ENCODE peak calls at places on chromosomes 11 and 22, in ten cellular contexts. One of them, this sample, is unnamed.

GRCh38 chr11:77301510-77301909 is at the start of gene GDPD4:
- DNase-seq in AG09309: no peak
- DNase-seq in Caco-2: no peak
- DNase-seq in anterior cingulate cortex: no peak
- DNase-seq in stimulated activated naive CD8-positive, alpha-beta T cell treated with anti-CD3 and anti-CD28 coated beads, Interleukin-15, Interleukin-2, amounts not matched to agents 100 U/mL and 50 U/mL, for 24 hours: no peak
- DNase-seq in naive thymus-derived CD4-positive, alpha-beta T cell: no peak
- DNase-seq in NCI-H1105: no peak
- DNase-seq in endothelial cell: no peak
- DNase-seq in ACHN: no peak
- DNase-seq in progenitor cell of endocrine pancreas: no peak
- DNase-seq in this sample: no peak

GRCh38 chr11:130705670-130706421 is 210.4 kb downstream of the SNX19 start:
- DNase-seq in Caco-2: no peak
- DNase-seq in NCI-H1105: no peak
- DNase-seq in AG09309: no peak
- DNase-seq in ACHN: no peak
- DNase-seq in stimulated activated naive CD8-positive, alpha-beta T cell treated with anti-CD3 and anti-CD28 coated beads, Interleukin-15, Interleukin-2, amounts not matched to agents 100 U/mL and 50 U/mL, for 24 hours: no peak
- DNase-seq in anterior cingulate cortex: no peak
- DNase-seq in progenitor cell of endocrine pancreas: no peak
- DNase-seq in naive thymus-derived CD4-positive, alpha-beta T cell: no peak
- DNase-seq in endothelial cell: no peak
- DNase-seq in this sample: no peak

GRCh38 chr22:45010532-45010900 is 711 bp upstream of the PHF21B start:
- DNase-seq in progenitor cell of endocrine pancreas: no peak
- DNase-seq in endothelial cell: no peak
- DNase-seq in ACHN: no peak
- DNase-seq in Caco-2: no peak
- DNase-seq in NCI-H1105: no peak
- DNase-seq in stimulated activated naive CD8-positive, alpha-beta T cell treated with anti-CD3 and anti-CD28 coated beads, Interleukin-15, Interleukin-2, amounts not matched to agents 100 U/mL and 50 U/mL, for 24 hours: no peak
- DNase-seq in naive thymus-derived CD4-positive, alpha-beta T cell: no peak
- DNase-seq in AG09309: no peak
- DNase-seq in anterior cingulate cortex: no peak
- DNase-seq in this sample: no peak

GRCh38 chr11:118572914-118573550 is 823 bp downstream of the ARCN1 start:
- DNase-seq in naive thymus-derived CD4-positive, alpha-beta T cell: no peak
- DNase-seq in Caco-2: no peak
- DNase-seq in progenitor cell of endocrine pancreas: no peak
- DNase-seq in stimulated activated naive CD8-positive, alpha-beta T cell treated with anti-CD3 and anti-CD28 coated beads, Interleukin-15, Interleukin-2, amounts not matched to agents 100 U/mL and 50 U/mL, for 24 hours: no peak
- DNase-seq in anterior cingulate cortex: no peak
- DNase-seq in NCI-H1105: no peak
- DNase-seq in endothelial cell: no peak
- DNase-seq in AG09309: no peak
- DNase-seq in ACHN: peak
- DNase-seq in this sample: peak

GRCh38 chr11:102552447-102553200 is 22.1 kb upstream of the MMP7 start:
- DNase-seq in stimulated activated naive CD8-positive, alpha-beta T cell treated with anti-CD3 and anti-CD28 coated beads, Interleukin-15, Interleukin-2, amounts not matched to agents 100 U/mL and 50 U/mL, for 24 hours: no peak
- DNase-seq in endothelial cell: no peak
- DNase-seq in ACHN: peak
- DNase-seq in anterior cingulate cortex: no peak
- DNase-seq in AG09309: peak
- DNase-seq in Caco-2: peak
- DNase-seq in NCI-H1105: no peak
- DNase-seq in naive thymus-derived CD4-positive, alpha-beta T cell: no peak
- DNase-seq in progenitor cell of endocrine pancreas: no peak
- DNase-seq in this sample: no peak

GRCh38 chr11:44834846-44835245 is 108.1 kb downstream of the TSPAN18 start:
- DNase-seq in anterior cingulate cortex: no peak
- DNase-seq in AG09309: no peak
- DNase-seq in stimulated activated naive CD8-positive, alpha-beta T cell treated with anti-CD3 and anti-CD28 coated beads, Interleukin-15, Interleukin-2, amounts not matched to agents 100 U/mL and 50 U/mL, for 24 hours: no peak
- DNase-seq in endothelial cell: no peak
- DNase-seq in NCI-H1105: no peak
- DNase-seq in ACHN: no peak
- DNase-seq in Caco-2: no peak
- DNase-seq in progenitor cell of endocrine pancreas: no peak
- DNase-seq in naive thymus-derived CD4-positive, alpha-beta T cell: no peak
- DNase-seq in this sample: no peak

GRCh38 chr11:6604081-6604626 is 580 bp downstream of the ILK start:
- DNase-seq in Caco-2: peak
- DNase-seq in anterior cingulate cortex: peak
- DNase-seq in naive thymus-derived CD4-positive, alpha-beta T cell: peak
- DNase-seq in ACHN: peak
- DNase-seq in stimulated activated naive CD8-positive, alpha-beta T cell treated with anti-CD3 and anti-CD28 coated beads, Interleukin-15, Interleukin-2, amounts not matched to agents 100 U/mL and 50 U/mL, for 24 hours: peak
- DNase-seq in endothelial cell: peak
- DNase-seq in progenitor cell of endocrine pancreas: no peak
- DNase-seq in NCI-H1105: no peak
- DNase-seq in AG09309: peak
- DNase-seq in this sample: peak

GRCh38 chr11:46951864-46952263 is 15.3 kb downstream of the CSTPP1 start:
- DNase-seq in ACHN: no peak
- DNase-seq in AG09309: no peak
- DNase-seq in naive thymus-derived CD4-positive, alpha-beta T cell: no peak
- DNase-seq in endothelial cell: no peak
- DNase-seq in progenitor cell of endocrine pancreas: no peak
- DNase-seq in anterior cingulate cortex: no peak
- DNase-seq in stimulated activated naive CD8-positive, alpha-beta T cell treated with anti-CD3 and anti-CD28 coated beads, Interleukin-15, Interleukin-2, amounts not matched to agents 100 U/mL and 50 U/mL, for 24 hours: no peak
- DNase-seq in NCI-H1105: no peak
- DNase-seq in Caco-2: no peak
- DNase-seq in this sample: no peak

GRCh38 chr22:27620367-27621154 is 181.0 kb downstream of the MN1 start:
- DNase-seq in progenitor cell of endocrine pancreas: no peak
- DNase-seq in NCI-H1105: no peak
- DNase-seq in naive thymus-derived CD4-positive, alpha-beta T cell: no peak
- DNase-seq in anterior cingulate cortex: no peak
- DNase-seq in stimulated activated naive CD8-positive, alpha-beta T cell treated with anti-CD3 and anti-CD28 coated beads, Interleukin-15, Interleukin-2, amounts not matched to agents 100 U/mL and 50 U/mL, for 24 hours: no peak
- DNase-seq in ACHN: no peak
- DNase-seq in AG09309: no peak
- DNase-seq in Caco-2: no peak
- DNase-seq in endothelial cell: no peak
- DNase-seq in this sample: no peak

GRCh38 chr11:68749501-68750196 is 1.7 kb downstream of the TESMIN start:
- DNase-seq in stimulated activated naive CD8-positive, alpha-beta T cell treated with anti-CD3 and anti-CD28 coated beads, Interleukin-15, Interleukin-2, amounts not matched to agents 100 U/mL and 50 U/mL, for 24 hours: no peak
- DNase-seq in anterior cingulate cortex: no peak
- DNase-seq in endothelial cell: no peak
- DNase-seq in NCI-H1105: no peak
- DNase-seq in progenitor cell of endocrine pancreas: no peak
- DNase-seq in AG09309: no peak
- DNase-seq in ACHN: no peak
- DNase-seq in Caco-2: no peak
- DNase-seq in naive thymus-derived CD4-positive, alpha-beta T cell: no peak
- DNase-seq in this sample: no peak

GRCh38 chr11:61152816-61153592 is 8.2 kb downstream of the VPS37C start:
- DNase-seq in NCI-H1105: no peak
- DNase-seq in AG09309: peak
- DNase-seq in naive thymus-derived CD4-positive, alpha-beta T cell: no peak
- DNase-seq in ACHN: peak
- DNase-seq in endothelial cell: no peak
- DNase-seq in Caco-2: no peak
- DNase-seq in progenitor cell of endocrine pancreas: no peak
- DNase-seq in stimulated activated naive CD8-positive, alpha-beta T cell treated with anti-CD3 and anti-CD28 coated beads, Interleukin-15, Interleukin-2, amounts not matched to agents 100 U/mL and 50 U/mL, for 24 hours: no peak
- DNase-seq in anterior cingulate cortex: no peak
- DNase-seq in this sample: no peak

GRCh38 chr11:8168485-8169257 is at the start of gene RIC3:
- DNase-seq in endothelial cell: peak
- DNase-seq in ACHN: no peak
- DNase-seq in progenitor cell of endocrine pancreas: peak
- DNase-seq in Caco-2: no peak
- DNase-seq in AG09309: no peak
- DNase-seq in NCI-H1105: peak
- DNase-seq in naive thymus-derived CD4-positive, alpha-beta T cell: peak
- DNase-seq in anterior cingulate cortex: peak
- DNase-seq in stimulated activated naive CD8-positive, alpha-beta T cell treated with anti-CD3 and anti-CD28 coated beads, Interleukin-15, Interleukin-2, amounts not matched to agents 100 U/mL and 50 U/mL, for 24 hours: peak
- DNase-seq in this sample: no peak

GRCh38 chr22:40107756-40108437 is 69.8 kb upstream of the TNRC6B start:
- DNase-seq in naive thymus-derived CD4-positive, alpha-beta T cell: no peak
- DNase-seq in ACHN: peak
- DNase-seq in anterior cingulate cortex: peak
- DNase-seq in NCI-H1105: no peak
- DNase-seq in Caco-2: no peak
- DNase-seq in progenitor cell of endocrine pancreas: no peak
- DNase-seq in AG09309: peak
- DNase-seq in endothelial cell: no peak
- DNase-seq in stimulated activated naive CD8-positive, alpha-beta T cell treated with anti-CD3 and anti-CD28 coated beads, Interleukin-15, Interleukin-2, amounts not matched to agents 100 U/mL and 50 U/mL, for 24 hours: peak
- DNase-seq in this sample: peak

GRCh38 chr22:29661355-29661754 is 57.9 kb downstream of the NF2 start:
- DNase-seq in naive thymus-derived CD4-positive, alpha-beta T cell: no peak
- DNase-seq in NCI-H1105: no peak
- DNase-seq in progenitor cell of endocrine pancreas: no peak
- DNase-seq in ACHN: no peak
- DNase-seq in AG09309: no peak
- DNase-seq in Caco-2: no peak
- DNase-seq in anterior cingulate cortex: no peak
- DNase-seq in endothelial cell: no peak
- DNase-seq in stimulated activated naive CD8-positive, alpha-beta T cell treated with anti-CD3 and anti-CD28 coated beads, Interleukin-15, Interleukin-2, amounts not matched to agents 100 U/mL and 50 U/mL, for 24 hours: no peak
- DNase-seq in this sample: no peak

GRCh38 chr11:32312865-32313403 is 122.4 kb downstream of the WT1 start:
- DNase-seq in NCI-H1105: no peak
- DNase-seq in anterior cingulate cortex: no peak
- DNase-seq in stimulated activated naive CD8-positive, alpha-beta T cell treated with anti-CD3 and anti-CD28 coated beads, Interleukin-15, Interleukin-2, amounts not matched to agents 100 U/mL and 50 U/mL, for 24 hours: peak
- DNase-seq in endothelial cell: peak
- DNase-seq in naive thymus-derived CD4-positive, alpha-beta T cell: no peak
- DNase-seq in ACHN: peak
- DNase-seq in Caco-2: peak
- DNase-seq in progenitor cell of endocrine pancreas: no peak
- DNase-seq in AG09309: no peak
- DNase-seq in this sample: peak

GRCh38 chr11:110173775-110174644 is 80.8 kb downstream of the ZC3H12C start:
- DNase-seq in ACHN: peak
- DNase-seq in AG09309: no peak
- DNase-seq in anterior cingulate cortex: no peak
- DNase-seq in Caco-2: peak
- DNase-seq in NCI-H1105: no peak
- DNase-seq in progenitor cell of endocrine pancreas: peak
- DNase-seq in naive thymus-derived CD4-positive, alpha-beta T cell: peak
- DNase-seq in endothelial cell: peak
- DNase-seq in stimulated activated naive CD8-positive, alpha-beta T cell treated with anti-CD3 and anti-CD28 coated beads, Interleukin-15, Interleukin-2, amounts not matched to agents 100 U/mL and 50 U/mL, for 24 hours: peak
- DNase-seq in this sample: peak

GRCh38 chr11:48031602-48032001 is 51.2 kb downstream of the PTPRJ start:
- DNase-seq in NCI-H1105: no peak
- DNase-seq in anterior cingulate cortex: no peak
- DNase-seq in Caco-2: no peak
- DNase-seq in progenitor cell of endocrine pancreas: no peak
- DNase-seq in ACHN: no peak
- DNase-seq in stimulated activated naive CD8-positive, alpha-beta T cell treated with anti-CD3 and anti-CD28 coated beads, Interleukin-15, Interleukin-2, amounts not matched to agents 100 U/mL and 50 U/mL, for 24 hours: no peak
- DNase-seq in naive thymus-derived CD4-positive, alpha-beta T cell: no peak
- DNase-seq in AG09309: no peak
- DNase-seq in endothelial cell: no peak
- DNase-seq in this sample: no peak

GRCh38 chr22:35835998-35836691 is 118.5 kb downstream of the APOL5 start:
- DNase-seq in ACHN: peak
- DNase-seq in progenitor cell of endocrine pancreas: no peak
- DNase-seq in Caco-2: peak
- DNase-seq in endothelial cell: no peak
- DNase-seq in naive thymus-derived CD4-positive, alpha-beta T cell: no peak
- DNase-seq in stimulated activated naive CD8-positive, alpha-beta T cell treated with anti-CD3 and anti-CD28 coated beads, Interleukin-15, Interleukin-2, amounts not matched to agents 100 U/mL and 50 U/mL, for 24 hours: no peak
- DNase-seq in NCI-H1105: peak
- DNase-seq in AG09309: peak
- DNase-seq in anterior cingulate cortex: peak
- DNase-seq in this sample: no peak

GRCh38 chr22:46088541-46089311 is 61.6 kb upstream of the PPARA start:
- DNase-seq in progenitor cell of endocrine pancreas: no peak
- DNase-seq in NCI-H1105: no peak
- DNase-seq in Caco-2: peak
- DNase-seq in endothelial cell: no peak
- DNase-seq in anterior cingulate cortex: no peak
- DNase-seq in ACHN: no peak
- DNase-seq in stimulated activated naive CD8-positive, alpha-beta T cell treated with anti-CD3 and anti-CD28 coated beads, Interleukin-15, Interleukin-2, amounts not matched to agents 100 U/mL and 50 U/mL, for 24 hours: no peak
- DNase-seq in naive thymus-derived CD4-positive, alpha-beta T cell: no peak
- DNase-seq in AG09309: peak
- DNase-seq in this sample: no peak

GRCh38 chr22:39528681-39529486 is 3.7 kb downstream of the RPS19BP1 start:
- DNase-seq in AG09309: peak
- DNase-seq in Caco-2: peak
- DNase-seq in naive thymus-derived CD4-positive, alpha-beta T cell: peak
- DNase-seq in ACHN: peak
- DNase-seq in stimulated activated naive CD8-positive, alpha-beta T cell treated with anti-CD3 and anti-CD28 coated beads, Interleukin-15, Interleukin-2, amounts not matched to agents 100 U/mL and 50 U/mL, for 24 hours: peak
- DNase-seq in progenitor cell of endocrine pancreas: peak
- DNase-seq in NCI-H1105: peak
- DNase-seq in endothelial cell: peak
- DNase-seq in anterior cingulate cortex: peak
- DNase-seq in this sample: peak

GRCh38 chr11:109939176-109939810 is 153.9 kb upstream of the ZC3H12C start:
- DNase-seq in stimulated activated naive CD8-positive, alpha-beta T cell treated with anti-CD3 and anti-CD28 coated beads, Interleukin-15, Interleukin-2, amounts not matched to agents 100 U/mL and 50 U/mL, for 24 hours: no peak
- DNase-seq in anterior cingulate cortex: no peak
- DNase-seq in naive thymus-derived CD4-positive, alpha-beta T cell: no peak
- DNase-seq in AG09309: peak
- DNase-seq in ACHN: peak
- DNase-seq in endothelial cell: peak
- DNase-seq in Caco-2: peak
- DNase-seq in NCI-H1105: peak
- DNase-seq in progenitor cell of endocrine pancreas: no peak
- DNase-seq in this sample: no peak

GRCh38 chr11:95451682-95452081 is 220.7 kb upstream of the SESN3 start:
- DNase-seq in AG09309: peak
- DNase-seq in NCI-H1105: no peak
- DNase-seq in stimulated activated naive CD8-positive, alpha-beta T cell treated with anti-CD3 and anti-CD28 coated beads, Interleukin-15, Interleukin-2, amounts not matched to agents 100 U/mL and 50 U/mL, for 24 hours: no peak
- DNase-seq in naive thymus-derived CD4-positive, alpha-beta T cell: no peak
- DNase-seq in endothelial cell: no peak
- DNase-seq in anterior cingulate cortex: no peak
- DNase-seq in Caco-2: no peak
- DNase-seq in ACHN: no peak
- DNase-seq in progenitor cell of endocrine pancreas: no peak
- DNase-seq in this sample: no peak

GRCh38 chr11:70296681-70297080 is 26.2 kb downstream of the PPFIA1 start:
- DNase-seq in progenitor cell of endocrine pancreas: no peak
- DNase-seq in endothelial cell: no peak
- DNase-seq in anterior cingulate cortex: no peak
- DNase-seq in Caco-2: no peak
- DNase-seq in stimulated activated naive CD8-positive, alpha-beta T cell treated with anti-CD3 and anti-CD28 coated beads, Interleukin-15, Interleukin-2, amounts not matched to agents 100 U/mL and 50 U/mL, for 24 hours: no peak
- DNase-seq in AG09309: no peak
- DNase-seq in naive thymus-derived CD4-positive, alpha-beta T cell: no peak
- DNase-seq in NCI-H1105: no peak
- DNase-seq in ACHN: no peak
- DNase-seq in this sample: no peak

GRCh38 chr11:44812971-44813370 is 86.2 kb downstream of the TSPAN18 start:
- DNase-seq in AG09309: no peak
- DNase-seq in anterior cingulate cortex: no peak
- DNase-seq in stimulated activated naive CD8-positive, alpha-beta T cell treated with anti-CD3 and anti-CD28 coated beads, Interleukin-15, Interleukin-2, amounts not matched to agents 100 U/mL and 50 U/mL, for 24 hours: no peak
- DNase-seq in progenitor cell of endocrine pancreas: no peak
- DNase-seq in naive thymus-derived CD4-positive, alpha-beta T cell: no peak
- DNase-seq in Caco-2: no peak
- DNase-seq in ACHN: no peak
- DNase-seq in NCI-H1105: no peak
- DNase-seq in endothelial cell: no peak
- DNase-seq in this sample: no peak

GRCh38 chr11:9053631-9054030 is 37.8 kb downstream of the SCUBE2 start:
- DNase-seq in progenitor cell of endocrine pancreas: no peak
- DNase-seq in endothelial cell: no peak
- DNase-seq in naive thymus-derived CD4-positive, alpha-beta T cell: no peak
- DNase-seq in stimulated activated naive CD8-positive, alpha-beta T cell treated with anti-CD3 and anti-CD28 coated beads, Interleukin-15, Interleukin-2, amounts not matched to agents 100 U/mL and 50 U/mL, for 24 hours: no peak
- DNase-seq in AG09309: no peak
- DNase-seq in ACHN: peak
- DNase-seq in NCI-H1105: no peak
- DNase-seq in Caco-2: no peak
- DNase-seq in anterior cingulate cortex: no peak
- DNase-seq in this sample: no peak

GRCh38 chr11:119144825-119145476 is 3.9 kb upstream of the ABCG4 start:
- DNase-seq in progenitor cell of endocrine pancreas: peak
- DNase-seq in naive thymus-derived CD4-positive, alpha-beta T cell: no peak
- DNase-seq in anterior cingulate cortex: no peak
- DNase-seq in Caco-2: peak
- DNase-seq in AG09309: no peak
- DNase-seq in stimulated activated naive CD8-positive, alpha-beta T cell treated with anti-CD3 and anti-CD28 coated beads, Interleukin-15, Interleukin-2, amounts not matched to agents 100 U/mL and 50 U/mL, for 24 hours: peak
- DNase-seq in endothelial cell: peak
- DNase-seq in NCI-H1105: peak
- DNase-seq in ACHN: peak
- DNase-seq in this sample: peak

GRCh38 chr11:63595296-63595695 is 18.9 kb downstream of the PLAAT3 start:
- DNase-seq in stimulated activated naive CD8-positive, alpha-beta T cell treated with anti-CD3 and anti-CD28 coated beads, Interleukin-15, Interleukin-2, amounts not matched to agents 100 U/mL and 50 U/mL, for 24 hours: no peak
- DNase-seq in progenitor cell of endocrine pancreas: no peak
- DNase-seq in anterior cingulate cortex: no peak
- DNase-seq in ACHN: no peak
- DNase-seq in AG09309: no peak
- DNase-seq in endothelial cell: no peak
- DNase-seq in naive thymus-derived CD4-positive, alpha-beta T cell: no peak
- DNase-seq in Caco-2: no peak
- DNase-seq in NCI-H1105: no peak
- DNase-seq in this sample: no peak

GRCh38 chr22:27670701-27671412 is 130.7 kb downstream of the MN1 start:
- DNase-seq in progenitor cell of endocrine pancreas: peak
- DNase-seq in Caco-2: peak
- DNase-seq in stimulated activated naive CD8-positive, alpha-beta T cell treated with anti-CD3 and anti-CD28 coated beads, Interleukin-15, Interleukin-2, amounts not matched to agents 100 U/mL and 50 U/mL, for 24 hours: no peak
- DNase-seq in AG09309: no peak
- DNase-seq in anterior cingulate cortex: no peak
- DNase-seq in naive thymus-derived CD4-positive, alpha-beta T cell: no peak
- DNase-seq in ACHN: no peak
- DNase-seq in endothelial cell: peak
- DNase-seq in NCI-H1105: no peak
- DNase-seq in this sample: no peak

This sample was measured in T-helper 2 cell treated with Interferon-gamma antibody and Interleukin-4, amounts not matched to agents 5 μg/mL and 100 μg/mL, for 36 hours.